ENCODE peak calls at places on chromosomes 11 and 22, in five cellular contexts. E, Q, P, O and B are unnamed samples.

GRCh38 chr11:45217991-45218390 is 68.2 kb downstream of the SYT13 start:
- DNase-seq in O (no peak), P (no peak), Q (no peak), E (no peak), B (no peak)

GRCh38 chr11:112343368-112344039 is 82.8 kb upstream of the PLET1 start:
- DNase-seq in P (no peak), O (no peak), E (no peak), Q (no peak), B (no peak)

GRCh38 chr11:99368579-99368978 is 347.8 kb downstream of the CNTN5 start:
- DNase-seq in Q (no peak), P (no peak), E (no peak), O (no peak), B (no peak)

GRCh38 chr11:35373284-35373933 is 45.9 kb downstream of the SLC1A2 start:
- DNase-seq in Q (no peak), O (no peak), P (no peak), E (no peak), B (no peak)

GRCh38 chr11:6638437-6638836 is 17.2 kb downstream of the DCHS1 start:
- DNase-seq in P (no peak), Q (no peak), E (no peak), O (no peak), B (no peak)

GRCh38 chr11:86116386-86116726 is 47.5 kb upstream of the PICALM start:
- DNase-seq in E (peak; percentile 10), P (no peak), Q (no peak), O (no peak), B (no peak)

GRCh38 chr22:30159561-30160353 is 79.5 kb downstream of the HORMAD2 start:
- DNase-seq in P (no peak), Q (no peak), O (no peak), E (no peak), B (no peak)

GRCh38 chr11:73203790-73204189 is 14.3 kb upstream of the P2RY2 start:
- DNase-seq in Q (no peak), E (no peak), O (no peak), P (no peak), B (peak; percentile 76)

GRCh38 chr11:77113382-77114088 is 10.9 kb downstream of the OMP start:
- DNase-seq in O (no peak), E (no peak), P (no peak), Q (no peak), B (no peak)

GRCh38 chr11:12485328-12485727 is 108.0 kb downstream of the PARVA start:
- DNase-seq in E (no peak), P (no peak), Q (no peak), O (no peak), B (no peak)

GRCh38 chr11:8839957-8840945 is 70.7 kb upstream of the AKIP1 start:
- DNase-seq in O (peak; percentile 44), Q (peak; percentile 43), E (no peak), P (peak; percentile 52), B (no peak)

GRCh38 chr11:72828081-72828567 is 13.9 kb downstream of the ATG16L2 start:
- DNase-seq in P (no peak), E (no peak), Q (no peak), O (no peak), B (peak; percentile 78)

GRCh38 chr11:46238078-46238966 is 39.1 kb upstream of the CREB3L1 start:
- DNase-seq in Q (peak; percentile 64), P (peak; percentile 94), O (no peak), E (peak; percentile 58), B (peak; percentile 83)

GRCh38 chr22:20569059-20570058 is 61.9 kb downstream of the MED15 start:
- DNase-seq in P (peak; percentile 89), Q (peak; percentile 88), E (peak; percentile 72), O (peak; percentile 91), B (peak; percentile 90)

GRCh38 chr11:41222236-41222635 is 237.2 kb downstream of the LRRC4C start:
- DNase-seq in P (no peak), Q (no peak), E (no peak), O (no peak), B (no peak)

GRCh38 chr22:27124336-27125023 is 467.1 kb downstream of the MIAT start:
- DNase-seq in O (no peak), E (no peak), Q (no peak), P (no peak), B (no peak)

GRCh38 chr11:105673089-105673488 is 63.2 kb downstream of the GRIA4 start:
- DNase-seq in Q (no peak), O (no peak), P (no peak), E (no peak), B (no peak)

GRCh38 chr22:33302549-33302948 is 244.4 kb upstream of the SYN3 start:
- DNase-seq in Q (no peak), P (peak; percentile 70), E (no peak), O (no peak), B (no peak)

GRCh38 chr22:23500508-23501208 is 79.4 kb downstream of the IGLL1 start:
- DNase-seq in P (no peak), E (no peak), Q (no peak), O (no peak), B (peak; percentile 50)

GRCh38 chr22:26553056-26553752 is 36.7 kb downstream of the TPST2 start:
- DNase-seq in Q (no peak), P (no peak), E (no peak), O (no peak), B (no peak)

GRCh38 chr11:116281173-116282160 is 491.3 kb downstream of the BUD13 start:
- DNase-seq in O (no peak), P (no peak), E (no peak), Q (no peak), B (no peak)

GRCh38 chr11:116275634-116276033 is 497.2 kb downstream of the BUD13 start:
- DNase-seq in Q (no peak), E (no peak), P (no peak), O (no peak), B (no peak)

GRCh38 chr11:116276051-116277044 is 496.4 kb downstream of the BUD13 start:
- DNase-seq in O (peak; percentile 48), P (peak; percentile 91), Q (peak; percentile 83), E (peak; percentile 54), B (peak; percentile 88)

GRCh38 chr11:116282481-116282880 is 490.3 kb downstream of the BUD13 start:
- DNase-seq in E (no peak), Q (no peak), O (no peak), P (no peak), B (no peak)

DNA sequence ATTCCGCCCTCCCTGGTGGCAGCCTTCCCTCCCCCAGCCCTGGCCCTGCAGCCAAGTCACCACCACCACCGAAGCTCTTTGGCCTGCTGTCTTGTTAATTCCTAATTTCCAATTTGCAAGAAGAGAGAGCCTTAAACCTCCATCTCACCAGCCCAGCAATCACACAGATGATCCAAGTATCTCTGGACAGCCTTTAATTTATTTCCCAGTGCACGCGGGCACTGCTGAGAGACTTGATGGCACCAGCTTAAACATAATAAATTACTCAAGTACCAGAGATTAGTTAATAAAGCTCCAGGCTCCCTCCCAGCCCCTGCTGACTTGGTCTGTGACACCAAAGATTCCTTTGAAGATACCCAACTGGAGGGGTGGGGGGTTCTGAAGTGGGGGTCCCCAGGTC is 494.7 kb downstream of the BUD13 start:
- DNase-seq in Q (no peak), P (no peak), E (no peak), O (no peak), B (no peak)
- H3K27ac ChIP-seq in Q (no peak overlapping the region), P (no peak overlapping the region), E (no peak overlapping the region), O (no peak overlapping the region), B (no peak overlapping the region)

DNA sequence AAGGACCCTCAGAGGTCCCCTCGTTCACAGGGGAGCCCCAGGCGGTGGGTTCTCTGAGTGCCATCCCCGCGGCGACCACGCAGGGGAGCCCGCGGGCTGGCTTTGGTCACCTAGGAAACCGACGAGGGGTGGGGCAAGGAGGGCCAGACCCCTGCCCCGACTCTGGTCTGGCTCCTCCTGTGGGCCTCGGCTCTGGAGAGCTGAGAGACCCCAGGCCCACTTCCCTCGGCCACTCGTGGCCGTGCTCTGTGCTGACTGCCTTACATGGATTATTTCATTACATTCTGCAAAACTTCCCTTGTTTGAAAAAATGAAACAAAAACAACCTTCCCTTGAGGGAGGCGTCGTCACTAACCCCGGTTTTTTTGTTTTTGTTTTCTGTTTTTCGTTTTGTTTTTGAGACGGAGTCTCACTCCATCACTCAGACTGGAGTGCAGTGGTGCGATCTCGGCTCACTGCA is 15.2 kb upstream of the CYTH4 start:
- DNase-seq in Q (peak; percentile 48), E (peak; percentile 57), O (no peak), P (peak; percentile 93), B (no peak)
- H3K27ac ChIP-seq in Q (peak overlapping the region; percentile 17), E (peak overlapping the region; percentile 80), O (no peak overlapping the region), P (peak overlapping the region; percentile 88), B (no peak overlapping the region)

GRCh38 chr11:57735655-57736298 is 5.5 kb upstream of the SELENOH start:
- DNase-seq in E (no peak), Q (no peak), O (no peak), P (no peak), B (no peak)
- H3K27ac ChIP-seq in E (no peak overlapping the region), Q (no peak overlapping the region), O (no peak overlapping the region), P (no peak overlapping the region), B (no peak overlapping the region)

GRCh38 chr22:45844009-45844408 is 133.0 kb downstream of the WNT7B start:
- DNase-seq in E (no peak), O (no peak), Q (no peak), P (no peak), B (no peak)

GRCh38 chr22:45838257-45838891 is 138.6 kb downstream of the WNT7B start:
- DNase-seq in O (no peak), P (no peak), E (no peak), Q (no peak), B (no peak)

GRCh38 chr22:45843030-45843429 is 133.9 kb downstream of the WNT7B start:
- DNase-seq in E (no peak), P (no peak), Q (no peak), O (no peak), B (no peak)

GRCh38 chr22:45844949-45845613 is 131.9 kb downstream of the WNT7B start:
- DNase-seq in Q (no peak), P (no peak), E (no peak), O (no peak), B (no peak)

DNA sequence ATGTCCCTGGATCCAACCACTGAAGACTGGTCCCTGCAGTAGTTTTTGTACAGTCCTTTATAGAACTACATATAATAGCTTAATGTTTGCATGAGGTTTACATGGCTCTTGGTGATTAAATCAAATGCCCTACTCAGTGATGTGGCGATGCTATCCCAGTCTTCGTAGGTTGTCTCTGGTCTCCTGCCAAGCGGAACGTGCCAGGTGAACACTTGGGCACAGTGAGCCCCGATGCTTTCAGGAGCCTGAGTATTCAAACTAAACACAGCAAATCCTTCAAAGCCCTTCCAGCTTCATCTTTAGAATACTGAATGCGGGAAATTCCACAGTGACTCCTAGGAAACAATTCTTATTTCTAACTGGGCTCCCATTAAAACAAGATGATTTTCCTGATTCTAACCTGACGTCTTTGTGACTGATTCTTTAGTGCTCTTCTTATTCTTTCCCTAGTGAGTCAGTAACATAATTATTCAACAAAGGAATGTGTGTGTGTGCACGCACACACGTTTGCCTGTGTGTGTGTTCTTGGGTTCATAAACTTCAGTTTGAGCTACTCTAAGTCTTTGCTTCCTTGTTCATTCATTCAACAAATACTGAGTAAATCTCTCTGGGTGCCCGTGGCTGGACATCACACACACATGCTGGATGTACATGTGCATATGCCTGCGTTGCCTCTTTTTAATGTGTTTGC is 134.7 kb downstream of the WNT7B start:
- DNase-seq in O (no peak), Q (no peak), E (no peak), P (no peak), B (no peak)
- H3K27ac ChIP-seq in O (no peak overlapping the region), Q (no peak overlapping the region), E (no peak overlapping the region), P (no peak overlapping the region), B (no peak overlapping the region)